ENCODE peak calls at places on chromosomes 6 and 20, in ten cellular contexts. O, G, F, D, L, K, H, Z, V and X are unnamed samples.

GRCh38 chr6:47729019-47729418 is 30.6 kb downstream of the ADGRF4 start:
- DNase-seq in G (no peak), D (peak; percentile 69), L (peak; percentile 97), F (no peak), H (no peak), K (no peak), O (no peak), Z (no peak), V (no peak), X (no peak)

GRCh38 chr20:6583134-6583738 is 184.2 kb upstream of the BMP2 start:
- DNase-seq in K (no peak), G (peak; percentile 18), F (peak; percentile 52), V (peak; percentile 67), O (peak; percentile 36), H (peak; percentile 73), Z (peak; percentile 20), D (peak; percentile 49), L (peak; percentile 54), X (no peak)

GRCh38 chr6:10633216-10633615 is 61.2 kb downstream of the C6orf52 start:
- DNase-seq in G (no peak), Z (no peak), V (no peak), K (no peak), L (peak; percentile 97), H (peak; percentile 14), D (peak; percentile 82), F (peak; percentile 31), O (no peak), X (peak; percentile 78)

GRCh38 chr6:33663727-33664449 is 42.8 kb downstream of the ITPR3 start:
- DNase-seq in Z (no peak), O (no peak), V (no peak), L (peak; percentile 30), K (no peak), G (no peak), H (no peak), D (no peak), F (no peak), X (no peak)

GRCh38 chr6:52839124-52840055 is 1.2 kb downstream of the GSTA5 start:
- DNase-seq in G (peak; percentile 60), D (peak; percentile 45), K (peak; percentile 67), H (peak; percentile 68), O (peak; percentile 80), Z (no peak), F (peak; percentile 53), L (peak; percentile 77), V (no peak), X (no peak)

GRCh38 chr20:7240490-7240889 is 473.0 kb downstream of the BMP2 start:
- DNase-seq in O (no peak), K (no peak), V (no peak), F (no peak), H (no peak), G (no peak), Z (no peak), D (no peak), L (peak; percentile 12), X (no peak)

GRCh38 chr20:63045991-63046390 is 39.2 kb upstream of the BHLHE23 start:
- DNase-seq in G (no peak), K (no peak), D (no peak), Z (no peak), V (no peak), F (no peak), L (no peak), O (no peak), H (no peak), X (no peak)

GRCh38 chr20:53828673-53829085 is 235.0 kb upstream of the ZNF217 start:
- DNase-seq in D (peak; percentile 93), H (peak; percentile 95), O (no peak), V (peak; percentile 69), L (peak; percentile 87), Z (no peak), F (peak; percentile 97), G (no peak), K (no peak), X (no peak)

GRCh38 chr20:17849901-17850673 is 118.5 kb downstream of the SNX5 start:
- DNase-seq in H (peak; percentile 100), D (peak; percentile 100), V (peak; percentile 92), O (no peak), L (peak; percentile 96), G (no peak), K (no peak), Z (peak; percentile 76), F (peak; percentile 100), X (peak; percentile 10)

GRCh38 chr6:89162047-89162371 is 16.2 kb downstream of the PM20D2 start:
- DNase-seq in Z (no peak), L (no peak), V (peak; percentile 88), H (no peak), K (no peak), D (no peak), O (no peak), G (no peak), F (no peak), X (no peak)

GRCh38 chr20:40536866-40537265 is 152.2 kb downstream of the MAFB start:
- DNase-seq in F (peak; percentile 16), K (no peak), H (peak; percentile 1), G (no peak), Z (no peak), L (peak; percentile 12), V (no peak), O (no peak), D (no peak), X (no peak)

GRCh38 chr20:40535816-40536215 is 153.2 kb downstream of the MAFB start:
- DNase-seq in V (no peak), H (peak; percentile 33), Z (no peak), G (no peak), L (no peak), F (no peak), D (peak; percentile 5), K (no peak), O (no peak), X (no peak)

DNA sequence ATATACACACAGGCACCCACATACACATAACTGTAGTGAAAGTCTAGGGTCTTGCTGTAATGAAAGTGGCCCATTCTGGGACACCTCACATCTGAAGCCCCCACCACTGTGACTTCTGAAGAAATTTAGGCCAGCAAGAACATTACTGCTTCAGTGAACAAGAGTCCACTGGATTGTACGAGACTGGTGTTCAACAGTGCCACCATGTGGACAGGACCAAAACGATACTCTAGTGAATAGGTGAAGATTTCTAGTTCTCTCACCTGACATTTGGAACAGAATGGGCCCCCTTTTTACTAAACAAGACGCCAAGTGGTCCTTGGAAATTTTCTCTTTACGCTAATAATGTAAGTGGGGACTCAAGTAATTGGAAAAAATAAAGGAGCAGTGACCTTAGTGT is 156.9 kb downstream of the MAFB start:
- DNase-seq in L (peak; percentile 26), D (no peak), G (no peak), O (peak; percentile 63), V (no peak), F (no peak), Z (no peak), K (no peak), H (peak; percentile 38), X (no peak)
- TF ChIP-seq CTCF in L (peak; percentile 36), D (peak; percentile 35), G (peak; percentile 57), O (peak; percentile 51), V (no peak), F (peak; percentile 42), Z (no peak), K (no peak), H (peak; percentile 41), X (peak; percentile 50)

DNA sequence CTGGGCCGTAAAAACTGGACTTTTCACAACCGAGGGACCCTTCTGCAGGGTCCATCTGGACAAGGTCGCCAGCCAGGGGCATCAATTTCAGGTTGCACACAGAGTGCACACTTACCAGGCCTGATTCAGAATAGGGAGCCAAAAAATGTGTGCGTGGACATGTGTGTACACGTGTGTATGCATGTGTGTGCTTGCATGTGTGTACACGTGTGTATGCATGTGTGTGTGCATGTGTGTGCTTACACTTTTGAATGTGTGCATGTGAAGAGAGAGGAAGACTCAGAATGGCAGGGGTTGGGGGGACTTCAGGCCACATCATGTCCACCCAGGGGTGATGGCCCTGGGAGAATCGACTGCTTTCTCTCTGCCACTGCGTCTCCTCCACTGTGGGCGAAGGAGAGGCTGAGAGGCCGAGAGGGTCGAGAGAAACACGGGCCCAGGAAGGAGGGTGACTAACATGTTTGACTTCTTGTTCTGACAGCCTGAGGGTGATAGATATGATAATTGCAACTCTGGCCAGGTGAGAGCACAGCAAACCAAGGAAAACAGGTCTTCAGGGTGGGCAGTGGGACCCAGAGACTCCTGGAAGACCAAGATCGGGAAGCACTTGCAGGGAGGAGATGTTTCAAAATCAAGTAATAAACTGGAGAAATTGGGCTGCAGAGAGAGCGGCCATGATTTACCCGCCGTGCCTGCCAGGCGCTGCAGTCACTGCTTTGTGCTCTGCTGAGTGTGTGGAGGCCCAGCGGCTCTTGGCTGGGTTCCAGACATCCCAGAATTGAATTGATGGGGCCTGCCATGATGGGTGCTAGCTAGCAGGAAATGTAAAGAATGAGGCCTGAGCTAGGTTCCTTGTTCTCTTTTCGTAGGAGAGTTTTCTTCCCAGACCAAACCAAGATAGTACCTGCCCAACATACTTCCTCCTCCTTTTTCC is 310.8 kb downstream of the QKI start:
- DNase-seq in O (no peak), H (no peak), Z (no peak), K (no peak), D (no peak), G (no peak), L (no peak), F (no peak), V (peak; percentile 46), X (no peak)
- TF ChIP-seq CTCF in O (no peak), H (no peak), Z (no peak), K (no peak), D (no peak), G (no peak), L (no peak), F (no peak), V (no peak), X (no peak)

DNA sequence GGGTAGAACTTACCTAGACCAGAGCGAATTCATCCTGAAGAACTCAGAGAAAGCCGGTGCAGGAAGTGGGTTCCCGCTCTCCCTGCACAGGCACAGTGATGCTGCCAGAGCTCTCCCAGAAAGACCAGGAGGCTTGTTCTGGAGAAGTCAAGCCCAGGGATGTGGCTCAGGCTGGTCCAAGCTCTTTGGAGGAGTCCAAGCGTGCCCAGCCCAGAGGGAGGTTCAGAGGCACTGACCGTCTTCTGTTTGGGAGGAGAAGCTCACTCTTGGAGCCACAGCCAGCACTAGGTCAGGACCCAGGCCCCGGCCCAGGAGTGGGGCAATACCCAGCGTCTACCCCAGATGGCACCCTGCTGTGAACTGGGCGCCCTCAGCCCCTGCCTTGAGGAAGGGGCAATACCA is 1.5 kb upstream of the PMEPA1 start:
- DNase-seq in O (no peak), D (no peak), Z (no peak), L (no peak), F (no peak), K (no peak), H (no peak), G (no peak), V (peak; percentile 74), X (no peak)
- TF ChIP-seq CTCF in O (no peak), D (no peak), Z (no peak), L (peak; percentile 4), F (no peak), K (no peak), H (no peak), G (no peak), V (no peak), X (no peak)

DNA sequence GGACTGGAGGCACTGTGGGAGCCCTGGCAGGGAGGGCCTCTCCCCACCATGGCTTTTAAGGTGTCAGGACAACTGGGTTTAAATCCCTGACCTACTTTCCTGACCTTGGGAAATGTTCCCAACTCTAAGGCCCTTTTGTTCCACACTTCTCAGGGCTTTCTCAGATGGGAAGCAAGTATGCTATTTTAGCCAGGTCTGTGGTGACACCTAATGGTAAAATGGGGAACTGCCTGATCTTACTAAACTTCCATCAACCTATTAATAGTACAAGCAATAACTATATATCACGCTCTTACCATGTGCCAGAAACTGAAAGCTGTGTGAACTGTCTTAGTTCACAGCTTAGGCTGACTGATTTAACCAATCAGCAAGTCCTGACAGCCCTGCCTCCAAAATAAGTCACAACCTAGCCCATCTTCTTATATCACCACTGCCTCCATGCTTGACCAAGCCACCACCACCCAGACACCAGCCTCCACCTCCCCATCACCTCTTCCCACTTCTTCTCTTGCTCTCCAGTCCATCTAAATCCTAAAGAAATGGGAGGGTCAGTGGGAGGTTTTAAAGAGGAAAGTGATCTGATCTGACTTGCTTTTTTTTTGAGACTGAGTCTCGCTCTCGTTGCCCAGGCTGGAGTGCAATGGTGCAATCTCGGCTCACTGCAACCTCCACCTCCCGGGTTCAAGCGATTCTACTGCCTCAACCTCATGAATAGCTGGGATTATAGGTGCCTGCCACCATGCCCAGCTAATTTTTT is 6.9 kb upstream of the BLCAP start:
- DNase-seq in K (no peak), Z (no peak), O (no peak), V (no peak), D (peak; percentile 62), G (peak; percentile 73), F (peak; percentile 80), L (peak; percentile 78), H (peak; percentile 90), X (no peak)
- TF ChIP-seq CTCF in K (peak; percentile 84), Z (peak; percentile 93), O (peak; percentile 80), V (peak; percentile 77), D (peak; percentile 86), G (peak; percentile 95), F (peak; percentile 90), L (peak; percentile 77), H (peak; percentile 86), X (peak; percentile 84)